ENCODE peak calls at places on chromosomes 13 and 19, in seven cellular contexts. O, B, Z, D, G, C and X are unnamed samples.

GRCh38 chr19:30214651-30215051 is 157.5 kb upstream of the ZNF536 start:
- DNase-seq in G (no peak), O (no peak), C (no peak), D (no peak), B (no peak), Z (no peak), X (no peak)

GRCh38 chr19:49889687-49890348 is 6.9 kb downstream of the IL4I1 start:
- DNase-seq in Z (peak; percentile 55), C (no peak), O (peak; percentile 75), D (no peak), B (peak; percentile 78), G (peak; percentile 67), X (peak; percentile 60)

GRCh38 chr13:51934461-51935087 is 72.8 kb downstream of the CCDC70 start:
- DNase-seq in O (no peak), Z (no peak), D (no peak), G (no peak), C (no peak), B (no peak), X (no peak)

GRCh38 chr19:41548047-41548446 is 27.9 kb upstream of the CEACAM21 start:
- DNase-seq in G (no peak), D (no peak), C (no peak), Z (no peak), B (no peak), O (no peak), X (no peak)

GRCh38 chr19:32219392-32219791 is 126.0 kb upstream of the ZNF507 start:
- DNase-seq in O (no peak), Z (no peak), G (no peak), B (no peak), C (no peak), D (no peak), X (no peak)

GRCh38 chr19:34109596-34109995 is 62.7 kb upstream of the LSM14A start:
- DNase-seq in G (no peak), B (no peak), D (no peak), C (no peak), Z (no peak), O (no peak), X (no peak)

GRCh38 chr19:45451181-45451849 is 16.5 kb upstream of the FOSB start:
- DNase-seq in B (peak; percentile 33), Z (peak; percentile 71), C (no peak), O (peak; percentile 62), G (peak; percentile 89), D (no peak), X (no peak)

GRCh38 chr19:35081201-35081600 is 34.4 kb upstream of the FXYD3 start:
- DNase-seq in Z (no peak), D (no peak), B (no peak), G (no peak), O (no peak), C (no peak), X (no peak)

GRCh38 chr19:4284176-4284958 is 5.3 kb downstream of the SHD start:
- DNase-seq in D (no peak), B (no peak), O (no peak), G (no peak), Z (no peak), C (no peak), X (no peak)

GRCh38 chr13:45362939-45363338 is 22.0 kb upstream of the TPT1 start:
- DNase-seq in O (no peak), C (no peak), Z (no peak), G (no peak), B (no peak), D (no peak), X (no peak)

GRCh38 chr13:21834511-21834910 is 163.6 kb downstream of the FGF9 start:
- DNase-seq in Z (no peak), C (no peak), O (no peak), B (no peak), G (no peak), D (no peak), X (no peak)

GRCh38 chr13:21837288-21837687 is 166.4 kb downstream of the FGF9 start:
- DNase-seq in O (no peak), B (no peak), Z (no peak), D (no peak), C (no peak), G (no peak), X (no peak)

GRCh38 chr13:21833921-21834320 is 163.0 kb downstream of the FGF9 start:
- DNase-seq in B (no peak), C (no peak), O (no peak), D (no peak), Z (peak; percentile 41), G (no peak), X (no peak)

DNA sequence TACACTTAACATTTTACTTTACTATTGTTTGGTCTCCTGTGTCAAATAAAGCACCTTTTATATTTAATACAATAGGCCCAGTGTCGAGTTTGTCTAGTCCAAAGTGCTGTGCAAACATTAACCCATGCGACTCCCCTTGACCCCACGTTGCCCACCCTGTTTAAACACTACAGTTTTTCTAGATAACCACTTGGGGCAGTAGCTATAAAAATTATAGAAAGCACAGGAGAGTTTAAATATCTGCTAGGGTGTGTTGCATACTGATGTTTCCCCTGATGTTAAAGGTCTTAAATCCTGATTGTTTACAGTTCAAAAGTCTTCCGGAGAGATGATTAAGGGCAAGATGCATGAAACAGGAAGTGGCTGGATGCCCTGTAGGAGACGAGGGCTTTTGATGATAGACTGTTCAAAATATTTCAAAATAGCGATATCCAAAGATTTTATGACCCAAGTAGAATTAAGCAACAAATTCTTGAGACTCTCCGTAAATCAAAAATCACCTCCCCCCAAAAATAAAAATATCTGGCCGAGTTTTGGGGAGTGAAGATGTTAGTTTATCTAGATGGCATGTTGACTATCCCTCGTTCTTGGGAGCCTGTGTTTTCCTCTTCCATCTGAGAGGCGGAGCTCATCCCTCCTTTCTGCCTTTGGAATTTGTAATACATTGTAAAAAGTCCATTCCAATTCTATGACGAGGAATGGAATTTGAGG is 167.1 kb downstream of the FGF9 start:
- DNase-seq in O (no peak), Z (no peak), C (no peak), B (no peak), D (no peak), G (no peak), X (no peak)
- TF ChIP-seq CTCF in O (no peak), Z (no peak), C (no peak), B (no peak), D (no peak), G (no peak), X (no peak)

GRCh38 chr19:51772977-51773376 is 12.0 kb downstream of the FPR2 start:
- DNase-seq in Z (no peak), B (no peak), C (no peak), D (no peak), O (no peak), G (no peak), X (no peak)

GRCh38 chr19:51783373-51783772 is 11.6 kb upstream of the FPR3 start:
- DNase-seq in Z (no peak), G (no peak), C (no peak), O (no peak), B (peak; percentile 15), D (no peak), X (no peak)

GRCh38 chr19:51779703-51780102 is 15.3 kb upstream of the FPR3 start:
- DNase-seq in G (no peak), D (no peak), B (no peak), C (no peak), Z (no peak), O (no peak), X (no peak)

DNA sequence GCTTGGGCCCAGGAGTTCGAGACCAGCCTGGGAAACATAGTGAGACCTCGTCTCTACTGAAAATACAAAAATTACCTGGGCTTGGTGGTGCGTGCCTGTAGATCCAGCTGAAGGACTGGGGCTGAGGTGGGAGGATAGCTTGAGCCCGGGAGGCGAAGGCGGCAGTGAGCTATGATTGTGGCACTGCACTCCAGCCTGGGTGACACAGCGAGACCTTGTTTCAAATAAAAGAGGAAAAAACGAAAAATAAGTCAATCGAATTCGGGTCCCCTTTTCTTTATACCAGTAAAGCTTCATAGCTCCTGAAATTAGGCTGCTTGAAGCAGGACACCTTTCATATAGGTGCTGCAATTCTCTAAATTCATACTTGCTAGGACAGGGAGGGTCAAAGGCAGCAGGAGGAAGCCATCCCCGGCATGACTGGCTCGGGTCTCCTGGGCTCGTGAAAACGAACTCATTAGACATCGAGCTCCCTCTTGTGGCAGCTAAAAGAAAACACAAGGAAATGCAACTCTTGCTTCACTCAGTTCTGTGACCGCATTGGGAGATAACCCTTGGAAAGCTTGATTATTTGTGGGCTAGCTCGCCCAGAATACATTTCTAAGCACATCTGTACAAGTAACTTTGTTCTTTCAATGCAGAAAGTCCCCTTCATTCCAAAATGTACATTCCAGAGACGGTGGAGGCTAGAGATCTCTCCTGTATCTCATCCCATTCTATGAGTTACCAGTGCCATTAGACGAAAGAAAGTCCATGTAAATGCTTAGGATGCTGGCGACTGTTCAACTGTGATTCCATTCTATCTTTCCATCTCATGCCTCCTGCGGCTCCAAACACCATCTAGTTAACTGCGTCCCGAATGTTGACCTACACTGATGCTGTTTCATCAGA is 16.8 kb downstream of the FPR2 start:
- DNase-seq in B (peak; percentile 58), O (peak; percentile 24), G (peak; percentile 81), C (peak; percentile 14), Z (peak; percentile 23), D (peak; percentile 84), X (peak; percentile 53)
- TF ChIP-seq CTCF in B (peak; percentile 79), O (peak; percentile 69), G (peak; percentile 75), C (peak; percentile 65), Z (peak; percentile 73), D (peak; percentile 65), X (peak; percentile 57)

DNA sequence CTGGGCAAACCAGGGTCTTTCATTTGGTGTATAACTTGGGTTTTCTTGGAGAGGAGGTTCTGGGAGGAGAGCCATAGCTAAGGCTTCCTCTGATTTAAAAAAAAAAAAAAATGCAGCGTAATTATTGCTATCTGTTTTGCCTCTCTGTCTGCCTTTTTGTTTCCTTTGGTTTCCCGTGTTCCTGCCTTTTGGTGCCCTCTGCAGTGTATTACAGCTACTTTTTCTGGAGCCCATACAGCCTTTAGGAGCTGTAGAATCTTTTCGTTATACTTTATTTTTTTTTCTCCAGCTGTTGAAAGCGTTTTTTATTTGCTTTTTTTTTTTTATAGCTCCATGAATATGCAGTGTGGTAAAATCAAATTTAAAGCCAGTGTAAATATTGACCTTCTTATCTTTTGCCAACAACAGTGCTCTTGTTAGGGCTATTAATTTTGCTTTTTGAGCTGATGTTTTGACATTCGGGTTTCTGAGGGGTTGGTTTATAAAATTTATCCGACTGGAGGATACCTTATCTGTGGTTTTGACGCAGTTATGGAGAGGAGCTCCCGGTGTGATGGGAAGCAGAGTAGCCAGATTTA is 38.1 kb downstream of the ZNF493 start:
- DNase-seq in Z (no peak), D (no peak), C (no peak), B (no peak), G (no peak), O (no peak), X (no peak)
- TF ChIP-seq CTCF in Z (no peak), D (no peak), C (no peak), B (no peak), G (no peak), O (no peak), X (no peak)

GRCh38 chr13:19810151-19810550 is 27.4 kb upstream of the PSPC1 start:
- DNase-seq in Z (no peak), D (no peak), B (no peak), G (no peak), O (no peak), C (no peak), X (no peak)

GRCh38 chr13:19817106-19817505 is 34.4 kb upstream of the PSPC1 start:
- DNase-seq in B (no peak), D (no peak), C (no peak), G (no peak), O (peak; percentile 14), Z (no peak), X (no peak)

GRCh38 chr13:19805765-19806164 is 23.0 kb upstream of the PSPC1 start:
- DNase-seq in C (no peak), D (no peak), G (no peak), O (no peak), B (no peak), Z (no peak), X (no peak)

GRCh38 chr13:19810996-19811881 is 28.5 kb upstream of the PSPC1 start:
- DNase-seq in B (no peak), D (no peak), G (no peak), O (no peak), Z (no peak), C (no peak), X (no peak)
- TF ChIP-seq CTCF in B (no peak), D (no peak), G (no peak), O (no peak), Z (no peak), C (no peak), X (no peak)